ENCODE peak calls at places on chromosomes 4 and X, in six cellular contexts. One of them, this sample, is unnamed.
A peak's percentile ranks its signal among the peaks of the same experiment; 100 is the strongest.

GRCh38 chrX:134418317-134419113 is 41.5 kb upstream of the HPRT1 start:
- DNase-seq in KG1: no peak
- DNase-seq in fibroblast of the aortic adventitia: no peak
- DNase-seq in RPMI7951: no peak
- DNase-seq in activated T-helper 9 cell treated with anti-CD3 and anti-CD28 coated beads, Interleukin-2, amount 50 U/mL, for 16 hours: no peak
- DNase-seq in GM04504: no peak
- DNase-seq in this sample: no peak

GRCh38 chrX:115582871-115583729 is 22.1 kb downstream of the PLS3 start:
- DNase-seq in activated T-helper 9 cell treated with anti-CD3 and anti-CD28 coated beads, Interleukin-2, amount 50 U/mL, for 16 hours: no peak
- DNase-seq in fibroblast of the aortic adventitia: peak; percentile 51
- DNase-seq in RPMI7951: peak; percentile 32
- DNase-seq in GM04504: no peak
- DNase-seq in KG1: no peak
- DNase-seq in this sample: no peak

GRCh38 chrX:20529301-20529700 is 262.6 kb upstream of the RPS6KA3 start:
- DNase-seq in fibroblast of the aortic adventitia: no peak
- DNase-seq in GM04504: no peak
- DNase-seq in KG1: no peak
- DNase-seq in activated T-helper 9 cell treated with anti-CD3 and anti-CD28 coated beads, Interleukin-2, amount 50 U/mL, for 16 hours: no peak
- DNase-seq in RPMI7951: no peak
- DNase-seq in this sample: no peak

GRCh38 chr4:152935138-152935537 is 985 bp upstream of the FHDC1 start:
- DNase-seq in KG1: no peak
- DNase-seq in GM04504: no peak
- DNase-seq in activated T-helper 9 cell treated with anti-CD3 and anti-CD28 coated beads, Interleukin-2, amount 50 U/mL, for 16 hours: no peak
- DNase-seq in RPMI7951: no peak
- DNase-seq in fibroblast of the aortic adventitia: no peak
- DNase-seq in this sample: no peak

GRCh38 chrX:46185923-46186810 is 359.1 kb downstream of the ZNF674 start:
- DNase-seq in RPMI7951: peak; percentile 15
- DNase-seq in KG1: no peak
- DNase-seq in activated T-helper 9 cell treated with anti-CD3 and anti-CD28 coated beads, Interleukin-2, amount 50 U/mL, for 16 hours: no peak
- DNase-seq in GM04504: no peak
- DNase-seq in fibroblast of the aortic adventitia: no peak
- DNase-seq in this sample: no peak

GRCh38 chr4:134282680-134283079 is 81.1 kb upstream of the PABPC4L start:
- DNase-seq in fibroblast of the aortic adventitia: no peak
- DNase-seq in activated T-helper 9 cell treated with anti-CD3 and anti-CD28 coated beads, Interleukin-2, amount 50 U/mL, for 16 hours: no peak
- DNase-seq in RPMI7951: no peak
- DNase-seq in GM04504: no peak
- DNase-seq in KG1: no peak
- DNase-seq in this sample: no peak

GRCh38 chr4:153000068-153000420 is 63.9 kb downstream of the FHDC1 start:
- DNase-seq in GM04504: no peak
- DNase-seq in activated T-helper 9 cell treated with anti-CD3 and anti-CD28 coated beads, Interleukin-2, amount 50 U/mL, for 16 hours: no peak
- DNase-seq in fibroblast of the aortic adventitia: no peak
- DNase-seq in KG1: no peak
- DNase-seq in RPMI7951: no peak
- DNase-seq in this sample: no peak

GRCh38 chr4:159425749-159426376 is 323.0 kb downstream of the RAPGEF2 start:
- DNase-seq in GM04504: no peak
- DNase-seq in KG1: no peak
- DNase-seq in RPMI7951: no peak
- DNase-seq in activated T-helper 9 cell treated with anti-CD3 and anti-CD28 coated beads, Interleukin-2, amount 50 U/mL, for 16 hours: no peak
- DNase-seq in fibroblast of the aortic adventitia: no peak
- DNase-seq in this sample: no peak

GRCh38 chrX:96685205-96686099 is 810 bp downstream of the DIAPH2 start:
- DNase-seq in RPMI7951: peak; percentile 44
- DNase-seq in fibroblast of the aortic adventitia: peak; percentile 55
- DNase-seq in KG1: no peak
- DNase-seq in GM04504: no peak
- DNase-seq in activated T-helper 9 cell treated with anti-CD3 and anti-CD28 coated beads, Interleukin-2, amount 50 U/mL, for 16 hours: peak; percentile 19
- DNase-seq in this sample: peak; percentile 67

GRCh38 chr4:1094336-1094690 is 19.1 kb downstream of the RNF212 start:
- DNase-seq in RPMI7951: no peak
- DNase-seq in activated T-helper 9 cell treated with anti-CD3 and anti-CD28 coated beads, Interleukin-2, amount 50 U/mL, for 16 hours: no peak
- DNase-seq in fibroblast of the aortic adventitia: no peak
- DNase-seq in KG1: no peak
- DNase-seq in GM04504: no peak
- DNase-seq in this sample: no peak

GRCh38 chr4:182842991-182843390 is 74.2 kb downstream of the DCTD start:
- DNase-seq in RPMI7951: no peak
- DNase-seq in fibroblast of the aortic adventitia: no peak
- DNase-seq in KG1: no peak
- DNase-seq in activated T-helper 9 cell treated with anti-CD3 and anti-CD28 coated beads, Interleukin-2, amount 50 U/mL, for 16 hours: no peak
- DNase-seq in GM04504: no peak
- DNase-seq in this sample: no peak

GRCh38 chrX:18701621-18702361 is 5.7 kb upstream of the PPEF1 start:
- DNase-seq in fibroblast of the aortic adventitia: peak; percentile 23
- DNase-seq in activated T-helper 9 cell treated with anti-CD3 and anti-CD28 coated beads, Interleukin-2, amount 50 U/mL, for 16 hours: no peak
- DNase-seq in RPMI7951: peak; percentile 61
- DNase-seq in GM04504: no peak
- DNase-seq in KG1: no peak
- DNase-seq in this sample: no peak

GRCh38 chrX:133640161-133641015 is 225.1 kb upstream of the GPC4 start:
- DNase-seq in activated T-helper 9 cell treated with anti-CD3 and anti-CD28 coated beads, Interleukin-2, amount 50 U/mL, for 16 hours: no peak
- DNase-seq in GM04504: no peak
- DNase-seq in fibroblast of the aortic adventitia: no peak
- DNase-seq in RPMI7951: no peak
- DNase-seq in KG1: no peak
- DNase-seq in this sample: no peak

GRCh38 chr4:143411527-143412480 is 75.1 kb downstream of the GAB1 start:
- DNase-seq in fibroblast of the aortic adventitia: peak; percentile 49
- DNase-seq in GM04504: peak; percentile 26
- DNase-seq in activated T-helper 9 cell treated with anti-CD3 and anti-CD28 coated beads, Interleukin-2, amount 50 U/mL, for 16 hours: no peak
- DNase-seq in RPMI7951: peak; percentile 58
- DNase-seq in KG1: no peak
- DNase-seq in this sample: no peak

GRCh38 chr4:148065069-148065468 is 333.2 kb downstream of the ARHGAP10 start:
- DNase-seq in RPMI7951: peak; percentile 1
- DNase-seq in activated T-helper 9 cell treated with anti-CD3 and anti-CD28 coated beads, Interleukin-2, amount 50 U/mL, for 16 hours: no peak
- DNase-seq in GM04504: peak; percentile 64
- DNase-seq in fibroblast of the aortic adventitia: peak; percentile 77
- DNase-seq in KG1: no peak
- DNase-seq in this sample: no peak

GRCh38 chr4:38109896-38110295 is 149.7 kb downstream of the PTTG2 start:
- DNase-seq in GM04504: no peak
- DNase-seq in RPMI7951: no peak
- DNase-seq in activated T-helper 9 cell treated with anti-CD3 and anti-CD28 coated beads, Interleukin-2, amount 50 U/mL, for 16 hours: no peak
- DNase-seq in KG1: no peak
- DNase-seq in fibroblast of the aortic adventitia: no peak
- DNase-seq in this sample: no peak

GRCh38 chr4:161856711-161857326 is 307.0 kb downstream of the FSTL5 start:
- DNase-seq in GM04504: no peak
- DNase-seq in KG1: no peak
- DNase-seq in fibroblast of the aortic adventitia: no peak
- DNase-seq in activated T-helper 9 cell treated with anti-CD3 and anti-CD28 coated beads, Interleukin-2, amount 50 U/mL, for 16 hours: no peak
- DNase-seq in RPMI7951: peak; percentile 3
- DNase-seq in this sample: no peak

GRCh38 chr4:75099321-75099720 is 166.4 kb downstream of the PARM1 start:
- DNase-seq in fibroblast of the aortic adventitia: no peak
- DNase-seq in GM04504: no peak
- DNase-seq in activated T-helper 9 cell treated with anti-CD3 and anti-CD28 coated beads, Interleukin-2, amount 50 U/mL, for 16 hours: no peak
- DNase-seq in KG1: no peak
- DNase-seq in RPMI7951: no peak
- DNase-seq in this sample: no peak

GRCh38 chr4:179583221-179583620 is 2141.0 kb upstream of the AGA start:
- DNase-seq in activated T-helper 9 cell treated with anti-CD3 and anti-CD28 coated beads, Interleukin-2, amount 50 U/mL, for 16 hours: no peak
- DNase-seq in GM04504: no peak
- DNase-seq in fibroblast of the aortic adventitia: no peak
- DNase-seq in RPMI7951: no peak
- DNase-seq in KG1: no peak
- DNase-seq in this sample: no peak

GRCh38 chr4:164876680-164877324 is at the start of gene APELA:
- DNase-seq in activated T-helper 9 cell treated with anti-CD3 and anti-CD28 coated beads, Interleukin-2, amount 50 U/mL, for 16 hours: no peak
- DNase-seq in RPMI7951: no peak
- DNase-seq in fibroblast of the aortic adventitia: no peak
- DNase-seq in KG1: no peak
- DNase-seq in GM04504: no peak
- DNase-seq in this sample: no peak

GRCh38 chr4:3531306-3531886 is 826 bp downstream of the LRPAP1 start:
- DNase-seq in activated T-helper 9 cell treated with anti-CD3 and anti-CD28 coated beads, Interleukin-2, amount 50 U/mL, for 16 hours: no peak
- DNase-seq in RPMI7951: no peak
- DNase-seq in fibroblast of the aortic adventitia: peak; percentile 14
- DNase-seq in GM04504: no peak
- DNase-seq in KG1: no peak
- DNase-seq in this sample: no peak

GRCh38 chr4:31343058-31343457 is 622.9 kb downstream of the PCDH7 start:
- DNase-seq in fibroblast of the aortic adventitia: no peak
- DNase-seq in KG1: no peak
- DNase-seq in activated T-helper 9 cell treated with anti-CD3 and anti-CD28 coated beads, Interleukin-2, amount 50 U/mL, for 16 hours: no peak
- DNase-seq in GM04504: no peak
- DNase-seq in RPMI7951: no peak
- DNase-seq in this sample: no peak